ENCODE peak calls at places on chromosomes 4 and X, in nine cellular contexts. W is aorta, U is esophagus squamous epithelium, A is upper lobe of right lung, P is right lobe of liver, L is tibial artery, M is thyroid gland, C is OCI-LY7, S is tibial nerve. E is an unnamed sample. For H3K4me1, the result is how much of the 10 kb centered on the place peaks cover.

GRCh38 chrX:21996872-21997271 is 35.3 kb upstream of the PHEX start:
- DNase-seq in C (no peak), S (no peak), U (no peak), L (peak), P (no peak), W (no peak), A (no peak), M (no peak), E (no peak)

GRCh38 chr4:174053895-174054294 is 229.6 kb downstream of the FBXO8 start:
- DNase-seq in L (no peak), M (no peak), U (no peak), P (no peak), C (no peak), W (no peak), A (no peak), S (no peak), E (no peak)

GRCh38 chr4:107153228-107153627 is 117.1 kb upstream of the DKK2 start:
- DNase-seq in W (no peak), P (no peak), M (no peak), A (no peak), C (no peak), L (no peak), U (no peak), S (no peak), E (no peak)

GRCh38 chr4:35538807-35539206 is 705.5 kb downstream of the ARAP2 start:
- DNase-seq in U (no peak), W (no peak), C (no peak), L (no peak), A (no peak), P (no peak), M (no peak), S (no peak), E (no peak)

GRCh38 chr4:85825937-85826678 is 351.2 kb downstream of the ARHGAP24 start:
- DNase-seq in L (peak), P (peak), S (no peak), U (no peak), A (no peak), W (no peak), M (peak), C (no peak), E (no peak)

GRCh38 chr4:186781032-186781917 is 57.6 kb upstream of the FAT1 start:
- DNase-seq in S (no peak), L (no peak), U (no peak), M (no peak), P (no peak), A (no peak), W (no peak), C (no peak), E (no peak)

GRCh38 chr4:169098054-169098896 is 88.2 kb upstream of the CBR4 start:
- DNase-seq in M (peak), C (no peak), A (no peak), P (no peak), U (no peak), L (no peak), W (no peak), S (no peak), E (no peak)

GRCh38 chr4:118289794-118290193 is 63.0 kb downstream of the PRSS12 start:
- DNase-seq in S (no peak), L (no peak), W (no peak), C (no peak), P (no peak), U (no peak), M (no peak), A (no peak), E (no peak)

GRCh38 chr4:188941524-188942109 is 802.4 kb downstream of the TRIML1 start:
- DNase-seq in L (no peak), W (no peak), U (no peak), A (no peak), S (no peak), C (no peak), P (no peak), M (no peak), E (no peak)

GRCh38 chr4:152014280-152014679 is 253.5 kb upstream of the GATB start:
- DNase-seq in U (no peak), S (no peak), P (no peak), M (no peak), W (no peak), A (no peak), C (no peak), L (no peak), E (no peak)

GRCh38 chrX:71177327-71177726 is 32.7 kb downstream of the NLGN3 start:
- DNase-seq in U (no peak), W (no peak), P (no peak), C (no peak), L (no peak), S (no peak), M (no peak), A (no peak), E (no peak)

GRCh38 chr4:101076032-101076431 is 271.3 kb downstream of the PPP3CA start:
- DNase-seq in A (no peak), S (no peak), P (no peak), L (no peak), C (no peak), M (no peak), U (no peak), W (no peak), E (no peak)

GRCh38 chrX:150051096-150051495 is 112.8 kb upstream of the EOLA2 start:
- DNase-seq in S (no peak), L (no peak), A (no peak), U (no peak), M (no peak), W (no peak), C (no peak), P (no peak), E (no peak)

GRCh38 chr4:63296773-63297172 is 1112.5 kb downstream of the TECRL start:
- DNase-seq in W (no peak), A (no peak), C (no peak), M (no peak), L (no peak), U (no peak), S (no peak), P (no peak), E (no peak)

GRCh38 chr4:117385531-117385930 is 300.2 kb upstream of the TRAM1L1 start:
- DNase-seq in W (no peak), A (no peak), C (no peak), P (no peak), M (no peak), S (no peak), U (no peak), L (no peak), E (no peak)

GRCh38 chr4:41458689-41459088 is 79.3 kb upstream of the LIMCH1 start:
- DNase-seq in U (no peak), C (no peak), L (no peak), M (no peak), S (no peak), P (no peak), W (no peak), A (no peak), E (no peak)

GRCh38 chrX:41779058-41779564 is 55.1 kb downstream of the GPR82 start:
- DNase-seq in L (no peak), P (no peak), S (no peak), A (no peak), M (no peak), W (no peak), C (no peak), U (no peak), E (no peak)

GRCh38 chrX:69133561-69134542 is 31.4 kb downstream of the PJA1 start:
- DNase-seq in S (no peak), U (no peak), P (no peak), W (no peak), L (no peak), M (peak), C (peak), A (no peak), E (peak)

GRCh38 chr4:52914051-52914605 is 52.0 kb downstream of the RASL11B start:
- DNase-seq in L (no peak), C (no peak), W (no peak), P (no peak), M (no peak), S (no peak), U (no peak), A (no peak), E (no peak)

GRCh38 chr4:112423591-112423990 is 92.4 kb downstream of the NEUROG2 start:
- DNase-seq in W (no peak), U (no peak), L (no peak), C (no peak), P (no peak), S (no peak), M (no peak), A (no peak), E (no peak)

GRCh38 chrX:144916785-144917184 is 330.5 kb upstream of the SPANXN1 start:
- DNase-seq in C (peak), L (no peak), U (no peak), W (no peak), P (no peak), M (no peak), A (no peak), S (no peak), E (no peak)

GRCh38 chr4:92262371-92262770 is 41.4 kb upstream of the GRID2 start:
- DNase-seq in A (no peak), M (no peak), C (no peak), U (no peak), L (no peak), W (no peak), S (no peak), P (no peak), E (no peak)

GRCh38 chrX:45351478-45351877 is 150.8 kb upstream of the DIPK2B start:
- DNase-seq in M (no peak), S (no peak), A (no peak), W (no peak), C (no peak), P (no peak), U (no peak), L (no peak), E (no peak)

GRCh38 chrX:130719399-130719798 is 183.6 kb downstream of the ENOX2 start:
- DNase-seq in P (no peak), L (no peak), S (no peak), M (no peak), C (no peak), U (no peak), A (no peak), W (no peak), E (no peak)
- H3K4me1 ChIP-seq in P (under half), L (under half), S (under half), M (under half), C (under half), U (under half), A (under half), W (under half), E (under half)

GRCh38 chr4:15012017-15012788 is 9.9 kb downstream of the CPEB2 start:
- DNase-seq in M (no peak), W (no peak), L (no peak), S (no peak), A (no peak), P (no peak), C (no peak), U (no peak), E (no peak)
- H3K4me1 ChIP-seq in M (under half), W (under half), L (half or more), S (under half), A (under half), P (under half), C (under half), U (under half), E (under half)

DNA sequence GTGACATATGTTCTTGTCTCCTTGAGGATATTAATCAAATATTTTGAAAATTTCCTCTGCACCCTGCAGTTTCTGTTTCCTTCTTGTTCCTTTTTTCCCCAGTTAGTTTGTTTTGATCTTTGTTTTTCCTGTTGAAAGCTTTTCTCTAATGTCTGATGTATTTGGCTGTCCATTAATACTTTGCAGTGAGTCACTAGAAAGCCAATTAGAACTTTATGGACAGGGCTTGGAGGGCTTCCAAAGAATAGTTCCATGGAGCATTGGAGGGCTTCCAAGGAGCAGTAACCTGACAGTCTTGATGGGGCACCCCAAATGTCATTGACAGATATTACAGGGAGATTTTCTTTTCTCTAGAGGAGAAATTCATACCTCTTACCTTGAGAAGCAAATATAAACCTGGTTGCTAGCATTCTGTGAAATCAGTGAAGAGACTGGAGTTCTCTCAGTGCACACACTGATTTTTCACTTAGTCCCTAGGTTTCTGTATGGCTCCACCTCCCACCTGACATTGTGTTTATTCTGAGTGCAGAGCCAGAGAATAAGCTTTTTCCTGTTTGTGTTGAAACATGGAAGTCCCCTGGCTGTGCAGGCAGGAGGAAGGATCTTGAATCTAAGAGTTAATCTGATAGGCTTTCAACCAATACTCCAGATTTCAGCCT is 26.5 kb downstream of the SPARCL1 start:
- DNase-seq in W (no peak), S (no peak), A (no peak), C (no peak), M (no peak), L (no peak), P (no peak), U (no peak), E (no peak)
- H3K4me1 ChIP-seq in W (under half), S (under half), A (under half), C (under half), M (under half), L (half or more), P (under half), U (under half), E (under half)

DNA sequence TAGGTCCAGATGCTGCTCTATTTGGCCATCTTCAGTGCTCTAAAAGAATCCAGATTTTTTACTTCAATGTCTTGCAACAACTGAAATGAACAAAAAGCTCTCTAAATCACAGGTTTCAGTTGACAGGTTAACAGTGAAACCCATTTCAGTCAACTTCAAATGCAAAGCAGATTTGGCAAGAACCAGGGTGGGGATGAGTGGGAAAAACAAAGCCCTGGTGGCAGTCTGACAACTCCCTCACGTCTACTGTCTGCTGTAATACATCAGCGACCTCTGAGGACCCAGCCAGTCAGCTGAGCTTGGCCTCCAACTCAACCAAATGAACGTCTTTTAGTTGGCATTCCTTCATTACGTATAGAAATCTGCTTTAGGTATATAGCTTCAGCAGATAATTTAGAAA is 95.8 kb downstream of the COL25A1 start:
- DNase-seq in M (no peak), S (no peak), C (no peak), L (no peak), U (no peak), W (no peak), P (no peak), A (no peak), E (no peak)
- H3K4me1 ChIP-seq in M (under half), S (under half), C (under half), L (under half), U (under half), W (under half), P (under half), A (under half), E (under half)

GRCh38 chr4:1866095-1866755 is 5.0 kb upstream of the NSD2 start:
- DNase-seq in U (no peak), A (no peak), C (peak), M (no peak), S (no peak), P (no peak), W (no peak), L (no peak), E (no peak)

GRCh38 chr4:1868912-1869311 is 2.3 kb upstream of the NSD2 start:
- DNase-seq in W (no peak), M (no peak), U (no peak), A (no peak), L (no peak), S (no peak), P (no peak), C (no peak), E (no peak)

GRCh38 chr4:1869530-1870327 is 1.5 kb upstream of the NSD2 start:
- DNase-seq in P (no peak), C (no peak), W (no peak), A (no peak), L (no peak), M (no peak), S (no peak), U (no peak), E (peak)

GRCh38 chr4:1870328-1870577 is 940 bp upstream of the NSD2 start:
- DNase-seq in C (peak), M (peak), A (peak), P (peak), L (peak), U (peak), W (peak), S (peak), E (peak)

GRCh38 chr4:1868293-1868692 is 2.9 kb upstream of the NSD2 start:
- DNase-seq in W (no peak), A (no peak), P (no peak), S (no peak), L (no peak), U (no peak), M (no peak), C (no peak), E (no peak)
- H3K4me1 ChIP-seq in W (under half), A (under half), P (under half), S (under half), L (under half), U (under half), M (under half), C (under half), E (under half)

DNA sequence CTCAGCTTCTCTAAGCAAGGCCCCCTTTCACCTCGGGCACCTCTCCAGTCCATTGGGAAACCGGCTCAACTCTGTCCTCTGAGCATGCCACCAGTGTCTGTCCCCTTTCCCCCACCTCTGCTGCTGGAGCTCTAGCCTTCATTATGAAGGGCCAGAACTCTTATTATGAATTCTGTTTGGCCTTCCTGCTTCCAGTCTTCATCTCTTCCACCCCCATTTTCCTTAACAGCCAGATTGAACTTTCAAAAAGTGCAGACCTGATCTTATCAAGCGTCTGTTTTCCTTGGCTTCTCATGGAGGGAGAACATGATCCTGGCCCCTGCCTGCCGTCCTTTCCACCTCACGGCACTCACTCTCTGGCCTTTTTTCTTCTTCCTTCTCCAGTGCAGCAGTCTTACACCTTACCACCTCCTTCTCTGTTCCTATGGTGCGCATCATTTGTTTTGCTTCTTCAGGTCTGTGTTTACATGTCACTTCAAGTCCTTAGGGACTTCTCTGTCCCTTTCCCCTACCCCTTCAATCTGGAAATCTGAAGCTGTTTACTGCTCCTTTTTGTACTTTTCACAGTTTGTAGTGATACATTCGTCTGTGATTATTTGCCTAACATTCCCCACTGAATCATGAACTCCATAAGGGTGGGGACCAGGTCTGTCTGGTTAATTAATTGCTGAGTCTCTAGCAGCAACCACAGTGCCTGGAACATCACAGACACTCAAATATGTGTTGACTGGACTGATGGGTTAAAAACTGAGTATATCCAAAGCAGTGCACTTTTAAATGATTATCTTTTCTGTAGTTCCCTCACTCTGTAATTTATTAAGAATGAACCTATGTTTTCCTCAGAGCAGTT is 55.8 kb downstream of the FNIP2 start:
- DNase-seq in A (no peak), U (no peak), S (no peak), L (no peak), M (peak), P (peak), W (no peak), C (no peak), E (no peak)
- H3K4me1 ChIP-seq in A (half or more), U (under half), S (under half), L (half or more), M (half or more), P (under half), W (under half), C (under half), E (under half)

E was measured in uterus.